ENCODE peak calls at places on chromosomes 12 and 14, in five cellular contexts. One of them, this sample, is unnamed.

GRCh38 chr14:90971687-90972086 is 88.8 kb downstream of the RPS6KA5 start:
- DNase-seq in COR-L47: no peak
- DNase-seq in AG10803: no peak
- DNase-seq in M059J: no peak
- DNase-seq in lower leg skin: no peak
- DNase-seq in this sample: no peak

GRCh38 chr12:104747956-104748355 is 210.1 kb downstream of the SLC41A2 start:
- DNase-seq in COR-L47: no peak
- DNase-seq in AG10803: no peak
- DNase-seq in M059J: no peak
- DNase-seq in lower leg skin: no peak
- DNase-seq in this sample: no peak

GRCh38 chr14:77889971-77890442 is 90.1 kb downstream of the ADCK1 start:
- DNase-seq in M059J: peak
- DNase-seq in lower leg skin: no peak
- DNase-seq in COR-L47: no peak
- DNase-seq in AG10803: peak
- DNase-seq in this sample: no peak

GRCh38 chr12:88111074-88111652 is 30.7 kb downstream of the CEP290 start:
- DNase-seq in lower leg skin: no peak
- DNase-seq in COR-L47: peak
- DNase-seq in AG10803: peak
- DNase-seq in M059J: peak
- DNase-seq in this sample: no peak

GRCh38 chr12:101759396-101760047 is 20.3 kb upstream of the SYCP3 start:
- DNase-seq in COR-L47: no peak
- DNase-seq in lower leg skin: no peak
- DNase-seq in M059J: peak
- DNase-seq in AG10803: peak
- DNase-seq in this sample: no peak

GRCh38 chr14:94424371-94424770 is 28.2 kb downstream of the SERPINA11 start:
- DNase-seq in COR-L47: no peak
- DNase-seq in AG10803: no peak
- DNase-seq in M059J: no peak
- DNase-seq in lower leg skin: no peak
- DNase-seq in this sample: no peak

GRCh38 chr12:120438495-120439198 is 734 bp downstream of the COX6A1 start:
- DNase-seq in lower leg skin: no peak
- DNase-seq in COR-L47: no peak
- DNase-seq in AG10803: no peak
- DNase-seq in M059J: no peak
- DNase-seq in this sample: no peak

GRCh38 chr12:15859136-15859535 is 23.1 kb upstream of the STRAP start:
- DNase-seq in lower leg skin: no peak
- DNase-seq in AG10803: no peak
- DNase-seq in COR-L47: no peak
- DNase-seq in M059J: no peak
- DNase-seq in this sample: no peak

GRCh38 chr12:89349814-89350213 is 2.5 kb downstream of the DUSP6 start:
- DNase-seq in AG10803: peak
- DNase-seq in lower leg skin: peak
- DNase-seq in COR-L47: no peak
- DNase-seq in M059J: peak
- DNase-seq in this sample: no peak

GRCh38 chr12:102415515-102415914 is 64.8 kb downstream of the IGF1 start:
- DNase-seq in lower leg skin: no peak
- DNase-seq in COR-L47: no peak
- DNase-seq in M059J: no peak
- DNase-seq in AG10803: no peak
- DNase-seq in this sample: no peak

GRCh38 chr12:96177013-96177412 is 17.2 kb upstream of the ELK3 start:
- DNase-seq in AG10803: peak
- DNase-seq in lower leg skin: no peak
- DNase-seq in M059J: peak
- DNase-seq in COR-L47: no peak
- DNase-seq in this sample: no peak

GRCh38 chr14:37546621-37547447 is 48.2 kb downstream of the FOXA1 start:
- DNase-seq in COR-L47: peak
- DNase-seq in M059J: no peak
- DNase-seq in AG10803: peak
- DNase-seq in lower leg skin: no peak
- DNase-seq in this sample: no peak

GRCh38 chr14:36675581-36675980 is 13.9 kb downstream of the PAX9 start:
- DNase-seq in M059J: no peak
- DNase-seq in COR-L47: no peak
- DNase-seq in AG10803: no peak
- DNase-seq in lower leg skin: no peak
- DNase-seq in this sample: no peak

GRCh38 chr14:68232643-68233055 is 413.1 kb downstream of the RAD51B start:
- DNase-seq in AG10803: peak
- DNase-seq in lower leg skin: peak
- DNase-seq in M059J: peak
- DNase-seq in COR-L47: no peak
- DNase-seq in this sample: peak

GRCh38 chr14:66009104-66009503 is 477.1 kb upstream of the CCDC196 start:
- DNase-seq in lower leg skin: no peak
- DNase-seq in AG10803: peak
- DNase-seq in M059J: no peak
- DNase-seq in COR-L47: no peak
- DNase-seq in this sample: no peak

GRCh38 chr12:119180380-119181040 is 1.8 kb downstream of the HSPB8 start:
- DNase-seq in AG10803: peak
- DNase-seq in lower leg skin: peak
- DNase-seq in COR-L47: no peak
- DNase-seq in M059J: peak
- DNase-seq in this sample: no peak

GRCh38 chr12:100675432-100675831 is 101.9 kb downstream of the GAS2L3 start:
- DNase-seq in M059J: peak
- DNase-seq in COR-L47: peak
- DNase-seq in AG10803: peak
- DNase-seq in lower leg skin: no peak
- DNase-seq in this sample: no peak

GRCh38 chr12:121712462-121713256 is at the start of gene TMEM120B:
- DNase-seq in AG10803: peak
- DNase-seq in COR-L47: peak
- DNase-seq in lower leg skin: peak
- DNase-seq in M059J: peak
- DNase-seq in this sample: peak

GRCh38 chr12:4052691-4053090 is 179.5 kb upstream of the PARP11 start:
- DNase-seq in AG10803: no peak
- DNase-seq in COR-L47: no peak
- DNase-seq in lower leg skin: no peak
- DNase-seq in M059J: no peak
- DNase-seq in this sample: no peak

GRCh38 chr12:99911076-99911475 is 73.7 kb downstream of the ANKS1B start:
- DNase-seq in COR-L47: no peak
- DNase-seq in AG10803: peak
- DNase-seq in M059J: peak
- DNase-seq in lower leg skin: peak
- DNase-seq in this sample: no peak

This sample was measured in GM12891.